ENCODE peak calls at places on chromosome 21, in seven cellular contexts. K is neural progenitor cell, X is retinal pigment epithelial cell, V is NB4, T is aorta, E is lung, A is heart right ventricle. G is an unnamed sample.

GRCh38 chr21:29258626-29259335 is 39.9 kb upstream of the BACH1 start:
- DNase-seq in K (no peak), X (peak; percentile 50), V (no peak), T (no peak), E (no peak), A (no peak), G (no peak)

GRCh38 chr21:32962286-32962685 is 63.4 kb upstream of the OLIG2 start:
- DNase-seq in K (peak; percentile 66), X (no peak), V (no peak), T (no peak), E (no peak), A (no peak), G (no peak)

GRCh38 chr21:23861908-23862504 is 1745.3 kb downstream of the MRPL39 start:
- DNase-seq in K (no peak), X (no peak), V (no peak), T (no peak), E (no peak), A (no peak), G (no peak)

GRCh38 chr21:42478504-42478903 is 17.5 kb downstream of the RSPH1 start:
- DNase-seq in K (no peak), X (no peak), V (no peak), T (no peak), E (no peak), A (no peak), G (no peak)

GRCh38 chr21:42157606-42158310 is 61.2 kb upstream of the ABCG1 start:
- DNase-seq in K (no peak), X (no peak), V (no peak), T (no peak), E (no peak), A (no peak), G (no peak)

GRCh38 chr21:41611441-41611840 is 103.5 kb upstream of the TMPRSS2 start:
- DNase-seq in K (no peak), X (no peak), V (no peak), T (peak; percentile 44), E (no peak), A (no peak), G (no peak)

GRCh38 chr21:41360072-41360821 is 1.6 kb upstream of the MX2 start:
- DNase-seq in K (peak; percentile 50), X (no peak), V (no peak), T (peak; percentile 83), E (peak; percentile 16), A (no peak), G (peak; percentile 67)

GRCh38 chr21:41816583-41817165 is 49.8 kb upstream of the RIPK4 start:
- DNase-seq in K (peak; percentile 77), X (no peak), V (peak; percentile 43), T (peak; percentile 85), E (peak; percentile 59), A (peak; percentile 48), G (peak; percentile 82)

GRCh38 chr21:41345934-41346685 is 15.7 kb upstream of the MX2 start:
- DNase-seq in K (no peak), X (no peak), V (no peak), T (peak; percentile 28), E (no peak), A (no peak), G (no peak)

GRCh38 chr21:42089093-42089631 is 18.0 kb downstream of the UMODL1 start:
- DNase-seq in K (no peak), X (no peak), V (no peak), T (no peak), E (no peak), A (no peak), G (no peak)

GRCh38 chr21:30434033-30434631 is 4.1 kb downstream of the KRTAP13-4 start:
- DNase-seq in K (peak; percentile 56), X (no peak), V (peak; percentile 51), T (no peak), E (no peak), A (no peak), G (peak; percentile 9)

GRCh38 chr21:42308914-42309752 is 6.1 kb downstream of the TFF3 start:
- DNase-seq in K (no peak), X (no peak), V (no peak), T (no peak), E (no peak), A (no peak), G (no peak)

GRCh38 chr21:18356801-18357200 is 46.8 kb downstream of the TMPRSS15 start:
- DNase-seq in K (no peak), X (no peak), V (no peak), T (no peak), E (no peak), A (no peak), G (no peak)

GRCh38 chr21:17455451-17455850 is 57.4 kb upstream of the CXADR start:
- DNase-seq in K (no peak), X (no peak), V (no peak), T (no peak), E (no peak), A (no peak), G (no peak)

GRCh38 chr21:42444745-42445059 is 41.0 kb downstream of the UBASH3A start:
- DNase-seq in K (no peak), X (no peak), V (no peak), T (no peak), E (no peak), A (no peak), G (no peak)

GRCh38 chr21:45699251-45699942 is 55.9 kb downstream of the PCBP3 start:
- DNase-seq in K (no peak), X (no peak), V (no peak), T (no peak), E (no peak), A (no peak), G (no peak)

GRCh38 chr21:32270748-32271147 is 8.1 kb downstream of the MIS18A start:
- DNase-seq in K (no peak), X (no peak), V (no peak), T (no peak), E (no peak), A (no peak), G (no peak)

GRCh38 chr21:45983981-45984551 is 2.5 kb downstream of the COL6A1 start:
- DNase-seq in K (no peak), X (no peak), V (no peak), T (peak; percentile 81), E (no peak), A (no peak), G (no peak)

GRCh38 chr21:45010860-45011259 is 63.5 kb upstream of the ADARB1 start:
- DNase-seq in K (no peak), X (no peak), V (no peak), T (peak; percentile 65), E (no peak), A (no peak), G (no peak)

GRCh38 chr21:34986561-34987533 is 62.3 kb downstream of the RUNX1 start:
- DNase-seq in K (peak; percentile 55), X (peak; percentile 54), V (peak; percentile 87), T (no peak), E (no peak), A (no peak), G (no peak)

GRCh38 chr21:34983680-34984086 is 65.4 kb downstream of the RUNX1 start:
- DNase-seq in K (no peak), X (no peak), V (peak; percentile 84), T (no peak), E (no peak), A (no peak), G (no peak)

GRCh38 chr21:34987673-34988072 is 61.4 kb downstream of the RUNX1 start:
- DNase-seq in K (no peak), X (no peak), V (no peak), T (no peak), E (no peak), A (no peak), G (no peak)

GRCh38 chr21:34981793-34982192 is 67.3 kb downstream of the RUNX1 start:
- DNase-seq in K (no peak), X (no peak), V (no peak), T (no peak), E (no peak), A (no peak), G (no peak)

GRCh38 chr21:34984356-34984755 is 64.7 kb downstream of the RUNX1 start:
- DNase-seq in K (no peak), X (no peak), V (no peak), T (no peak), E (no peak), A (no peak), G (no peak)
- H3K4me3 ChIP-seq in K (no peak overlapping the region), X (no peak overlapping the region), V (no peak overlapping the region), T (no peak overlapping the region), E (no peak overlapping the region), A (no peak overlapping the region), G (no peak overlapping the region)

DNA sequence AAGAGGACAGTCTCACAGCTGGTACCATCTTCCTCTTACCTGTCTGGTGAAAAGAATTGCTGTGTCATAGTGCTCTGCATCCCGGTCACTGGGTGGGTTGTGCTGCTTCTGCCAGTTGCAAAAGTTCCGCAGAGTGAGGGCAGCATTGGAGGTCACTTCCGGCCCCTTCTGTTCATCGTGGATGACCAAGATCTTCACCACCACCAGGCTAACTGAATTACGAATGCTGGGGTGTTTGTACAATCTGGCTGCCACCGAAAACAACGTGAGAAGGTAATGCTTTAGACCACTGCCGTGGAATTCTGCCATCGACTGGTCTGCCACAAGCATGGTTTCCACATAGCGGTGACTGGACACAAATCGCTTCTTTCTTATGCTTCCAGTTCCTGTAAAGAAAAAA is 2.9 kb downstream of the ADAMTS1 start:
- DNase-seq in K (no peak), X (no peak), V (no peak), T (no peak), E (no peak), A (peak; percentile 12), G (no peak)
- H3K4me3 ChIP-seq in K (no peak overlapping the region), X (no peak overlapping the region), V (no peak overlapping the region), T (peak overlapping the region; percentile 82), E (peak overlapping the region; percentile 33), A (peak overlapping the region; percentile 79), G (peak overlapping the region; percentile 75)

GRCh38 chr21:38807481-38807880 is 1.8 kb downstream of the ETS2 start:
- DNase-seq in K (peak; percentile 67), X (no peak), V (no peak), T (no peak), E (no peak), A (no peak), G (no peak)
- H3K4me3 ChIP-seq in K (peak overlapping the region; percentile 92), X (peak overlapping the region; percentile 87), V (peak overlapping the region; percentile 87), T (peak overlapping the region; percentile 99), E (peak overlapping the region; percentile 59), A (peak overlapping the region; percentile 68), G (no peak overlapping the region)

DNA sequence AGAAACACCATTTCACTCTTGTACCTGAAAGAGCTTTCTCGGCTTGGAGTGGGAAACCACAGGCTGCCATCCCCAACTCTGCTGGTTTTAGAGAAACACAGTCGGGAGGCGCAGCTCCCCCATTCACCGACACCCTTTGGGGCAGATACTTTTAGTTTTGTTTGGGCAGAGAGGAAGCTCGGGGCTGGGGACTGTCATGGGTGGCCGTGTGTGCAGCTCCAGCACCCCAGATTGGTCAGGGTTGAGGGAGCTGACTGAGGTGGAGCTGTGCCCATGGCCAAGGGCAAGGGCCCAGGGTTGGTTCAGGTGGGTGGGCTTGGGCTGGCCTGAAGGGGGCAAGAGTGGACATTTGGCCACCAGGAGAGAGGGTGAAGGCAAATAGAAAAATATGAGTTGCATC is 163.1 kb downstream of the DYRK1A start:
- DNase-seq in K (no peak), X (no peak), V (no peak), T (no peak), E (no peak), A (no peak), G (no peak)
- H3K4me3 ChIP-seq in K (no peak overlapping the region), X (no peak overlapping the region), V (no peak overlapping the region), T (no peak overlapping the region), E (no peak overlapping the region), A (no peak overlapping the region), G (no peak overlapping the region)

GRCh38 chr21:43864806-43865470 is at the start of gene AGPAT3:
- DNase-seq in K (peak; percentile 65), X (no peak), V (peak; percentile 61), T (peak; percentile 78), E (no peak), A (no peak), G (no peak)
- H3K4me3 ChIP-seq in K (peak within 1 kb of the TSS; percentile 66), X (peak within 1 kb of the TSS; percentile 59), V (peak within 1 kb of the TSS; percentile 66), T (peak within 1 kb of the TSS; percentile 96), E (peak within 1 kb of the TSS; percentile 81), A (peak within 1 kb of the TSS; percentile 86), G (peak within 1 kb of the TSS; percentile 77)

G was measured in pancreas.